ENCODE peak calls at places on chromosome 12, in seven cellular contexts. S is mammary epithelial cell; B is CD4-positive, CD25-positive, alpha-beta regulatory T cell; Z is fibroblast of lung; Y is heart right ventricle; G is left ventricle myocardium inferior; V is tibial nerve. R is an unnamed sample.
A peak's percentile ranks its signal among the peaks of the same experiment; 100 is the strongest.

GRCh38 chr12:130335517-130336392 is 1.9 kb upstream of the PIWIL1 start:
- DNase-seq in G (no peak), Z (peak; percentile 62), V (peak; percentile 88), B (peak; percentile 45), Y (no peak), S (peak; percentile 16), R (no peak)

GRCh38 chr12:14575585-14575984 is 7.9 kb upstream of the PLBD1 start:
- DNase-seq in B (no peak), Y (no peak), V (no peak), S (no peak), Z (no peak), G (no peak), R (no peak)

GRCh38 chr12:40175045-40175444 is 49.8 kb upstream of the LRRK2 start:
- DNase-seq in Y (no peak), Z (no peak), G (no peak), V (no peak), S (peak; percentile 12), B (no peak), R (no peak)

GRCh38 chr12:21296751-21297406 is 37.8 kb downstream of the SLCO1A2 start:
- DNase-seq in Z (peak; percentile 28), B (peak; percentile 12), Y (no peak), G (no peak), S (peak; percentile 6), V (no peak), R (no peak)

GRCh38 chr12:91379051-91379775 is 196.6 kb upstream of the DCN start:
- DNase-seq in G (no peak), S (no peak), B (no peak), Z (peak; percentile 33), Y (no peak), V (no peak), R (no peak)

GRCh38 chr12:56886319-56886718 is 47.9 kb downstream of the SDR9C7 start:
- DNase-seq in Z (no peak), S (no peak), G (no peak), V (no peak), Y (no peak), B (no peak), R (no peak)

GRCh38 chr12:80033457-80033856 is 65.9 kb upstream of the OTOGL start:
- DNase-seq in Z (peak; percentile 78), S (peak; percentile 55), G (no peak), B (no peak), V (no peak), Y (no peak), R (no peak)

GRCh38 chr12:30694971-30695326 is 720 bp downstream of the IPO8 start:
- DNase-seq in V (peak; percentile 23), Z (peak; percentile 36), G (no peak), Y (peak; percentile 27), S (peak; percentile 46), B (peak; percentile 35), R (no peak)

GRCh38 chr12:8065991-8066594 is at the start of gene C3AR1:
- DNase-seq in Y (no peak), G (no peak), B (peak; percentile 82), S (peak; percentile 70), Z (peak; percentile 61), V (peak; percentile 44), R (no peak)

GRCh38 chr12:67709367-67709954 is 60.9 kb downstream of the DYRK2 start:
- DNase-seq in G (no peak), S (no peak), V (no peak), B (no peak), Z (no peak), Y (no peak), R (no peak)

GRCh38 chr12:49819786-49820185 is 8.4 kb downstream of the NCKAP5L start:
- DNase-seq in B (no peak), Y (no peak), V (no peak), G (no peak), Z (no peak), S (no peak), R (no peak)

GRCh38 chr12:113190761-113191160 is 5.2 kb downstream of the RITA1 start:
- DNase-seq in Z (peak; percentile 42), Y (no peak), B (no peak), S (peak; percentile 24), G (no peak), V (no peak), R (no peak)

GRCh38 chr12:53729659-53730058 is 2.4 kb upstream of the CALCOCO1 start:
- DNase-seq in Z (no peak), S (peak; percentile 24), G (no peak), Y (no peak), V (no peak), B (no peak), R (no peak)

GRCh38 chr12:57632898-57633825 is at the start of gene B4GALNT1:
- DNase-seq in S (peak; percentile 47), Y (peak; percentile 71), G (peak; percentile 64), B (peak; percentile 66), Z (peak; percentile 43), V (no peak), R (peak; percentile 82)

GRCh38 chr12:77830502-77830901 is at the start of gene NAV3:
- DNase-seq in B (no peak), Y (no peak), V (no peak), G (no peak), Z (peak; percentile 75), S (no peak), R (no peak)

GRCh38 chr12:115404761-115405470 is 720.9 kb upstream of the TBX3 start:
- DNase-seq in Z (peak; percentile 51), Y (no peak), B (no peak), V (no peak), S (peak; percentile 64), G (no peak), R (no peak)

GRCh38 chr12:6333566-6333965 is 8.3 kb downstream of the TNFRSF1A start:
- DNase-seq in B (no peak), S (peak; percentile 95), Y (no peak), V (no peak), G (no peak), Z (no peak), R (peak; percentile 74)

GRCh38 chr12:6334359-6334758 is 7.5 kb downstream of the TNFRSF1A start:
- DNase-seq in B (no peak), V (no peak), Z (no peak), Y (no peak), S (no peak), G (no peak), R (no peak)

GRCh38 chr12:6330999-6331714 is 10.7 kb downstream of the TNFRSF1A start:
- DNase-seq in Y (no peak), V (no peak), G (no peak), B (no peak), Z (no peak), S (no peak), R (no peak)

GRCh38 chr12:6333029-6333428 is 8.8 kb downstream of the TNFRSF1A start:
- DNase-seq in V (no peak), Z (no peak), G (no peak), Y (no peak), B (peak; percentile 45), S (no peak), R (no peak)

GRCh38 chr12:6332459-6332858 is 9.4 kb downstream of the TNFRSF1A start:
- DNase-seq in G (no peak), V (no peak), Y (no peak), Z (peak; percentile 85), S (peak; percentile 90), B (no peak), R (no peak)
- H3K36me3 ChIP-seq in G (peaks cover 69% of the 10 kb centered on the region), V (peaks cover 5% of the 10 kb centered on the region), Y (peaks cover 71% of the 10 kb centered on the region), Z (peaks cover 50% of the 10 kb centered on the region), S (peaks cover 24% of the 10 kb centered on the region), B (peaks cover 58% of the 10 kb centered on the region), R (peaks cover 64% of the 10 kb centered on the region)

DNA sequence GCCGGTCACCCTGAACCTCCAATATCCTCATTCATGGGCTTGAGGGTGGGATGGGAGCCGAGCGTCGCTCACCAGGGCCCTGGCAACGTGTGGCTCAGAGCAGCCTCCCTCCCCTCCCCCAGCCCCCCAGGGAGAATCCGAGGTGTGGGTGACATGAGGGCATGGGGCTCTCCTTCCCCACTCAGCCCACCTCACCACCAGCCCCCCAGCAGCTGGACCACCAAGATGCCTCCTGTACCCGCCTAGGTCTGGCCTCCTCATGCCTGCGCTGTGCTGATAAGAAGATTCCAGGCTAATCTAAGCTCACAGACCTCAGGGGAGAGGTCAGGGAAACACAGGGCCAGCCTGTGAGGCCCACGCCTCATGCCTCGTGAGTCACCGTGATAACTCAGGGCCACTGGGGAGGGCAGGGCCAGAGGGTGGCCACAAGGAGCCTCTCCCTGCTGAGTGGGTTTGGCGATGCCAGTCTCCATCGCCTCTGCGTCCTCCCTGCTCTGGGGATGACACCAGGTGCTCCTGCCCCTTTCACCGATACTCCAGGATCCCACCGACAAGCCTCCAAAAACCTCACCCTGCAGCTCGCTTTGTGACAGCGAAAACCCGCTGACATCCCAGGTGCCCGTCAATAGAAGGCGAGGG is 56.9 kb downstream of the TESC start:
- DNase-seq in Z (no peak), G (no peak), S (no peak), V (no peak), B (no peak), Y (peak; percentile 52), R (no peak)
- H3K4me1 ChIP-seq in Z (no peaks in the 10 kb centered on the region), G (peaks cover 47% of the 10 kb centered on the region), S (no peaks in the 10 kb centered on the region), V (no peaks in the 10 kb centered on the region), B (no peaks in the 10 kb centered on the region), Y (peaks cover 51% of the 10 kb centered on the region), R (peaks cover 5% of the 10 kb centered on the region)

GRCh38 chr12:122505419-122506051 is 4.8 kb upstream of the ZCCHC8 start:
- DNase-seq in B (no peak), V (no peak), Z (no peak), G (no peak), Y (no peak), S (no peak), R (no peak)

GRCh38 chr12:122503783-122504590 is 3.3 kb upstream of the ZCCHC8 start:
- DNase-seq in G (no peak), Z (no peak), V (no peak), B (no peak), S (no peak), Y (no peak), R (no peak)

GRCh38 chr12:122501489-122501989 is 807 bp upstream of the ZCCHC8 start:
- DNase-seq in S (no peak), Z (no peak), Y (no peak), G (no peak), B (no peak), V (no peak), R (no peak)

GRCh38 chr12:122500685-122501488 is at the start of gene ZCCHC8:
- DNase-seq in G (peak; percentile 96), Z (peak; percentile 98), B (peak; percentile 99), V (peak; percentile 93), Y (peak; percentile 96), S (peak; percentile 98), R (peak; percentile 98)

GRCh38 chr12:122503147-122503751 is 2.5 kb upstream of the ZCCHC8 start:
- DNase-seq in V (no peak), S (no peak), Z (no peak), B (no peak), Y (no peak), G (no peak), R (no peak)
- H3K36me3 ChIP-seq in V (no peaks in the 10 kb centered on the region), S (peaks cover 38% of the 10 kb centered on the region), Z (peaks cover 9% of the 10 kb centered on the region), B (peaks cover 49% of the 10 kb centered on the region), Y (peaks cover 58% of the 10 kb centered on the region), G (peaks cover 57% of the 10 kb centered on the region), R (peaks cover 52% of the 10 kb centered on the region)

DNA sequence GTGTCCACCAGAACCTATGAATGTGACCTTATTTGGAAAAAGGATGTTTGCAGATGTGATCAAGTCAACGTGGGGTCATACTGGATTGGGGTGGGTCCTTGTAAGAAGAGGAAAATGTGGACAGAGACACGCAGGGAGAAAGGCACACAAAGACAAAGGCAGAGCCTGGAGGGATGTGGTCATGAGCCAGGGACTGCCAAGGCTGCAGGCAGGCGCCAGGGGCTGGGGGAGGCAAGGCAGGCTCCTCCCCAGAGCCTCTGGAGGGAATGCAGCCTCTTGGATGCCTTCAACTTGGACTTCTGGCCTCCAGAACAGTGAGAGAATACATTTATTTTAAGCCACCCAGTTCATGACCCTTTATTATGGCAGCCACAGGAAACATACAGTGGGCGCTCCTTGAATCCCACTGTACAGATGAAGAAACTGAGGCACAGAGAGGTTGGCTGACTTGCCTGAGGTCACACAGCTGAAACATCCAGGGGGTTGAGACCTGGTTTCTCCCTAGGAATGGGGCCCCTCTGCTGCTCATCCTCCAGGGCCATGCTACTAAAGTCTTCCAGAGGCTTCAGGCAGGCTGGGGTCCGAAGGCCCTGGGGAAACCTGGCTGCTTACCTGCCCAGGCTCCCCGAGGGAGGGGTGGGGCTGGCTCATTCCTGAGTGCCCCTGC is 99.7 kb downstream of the RFLNA start:
- DNase-seq in B (no peak), S (no peak), V (no peak), Y (no peak), G (no peak), Z (no peak), R (no peak)
- H3K4me1 ChIP-seq in B (peaks cover 9% of the 10 kb centered on the region), S (peaks cover 12% of the 10 kb centered on the region), V (peaks cover 92% of the 10 kb centered on the region), Y (peaks cover 100% of the 10 kb centered on the region), G (peaks cover 100% of the 10 kb centered on the region), Z (peaks cover 45% of the 10 kb centered on the region), R (peaks cover 96% of the 10 kb centered on the region)

R was measured in suprapubic skin.